ENCODE peak calls at places on chromosomes 16 and 17, in eight cellular contexts. R is AG09309; P is CD8-positive, alpha-beta T cell; Q is AG04449; M is adrenal gland; S is astrocyte of the cerebellum; Z is fibroblast of villous mesenchyme; W is AG10803. X is an unnamed sample.

GRCh38 chr16:85528528-85529387 is 84.4 kb upstream of the GSE1 start:
- DNase-seq in S (no peak), P (no peak), Z (no peak), M (no peak), R (no peak), W (no peak), Q (no peak), X (peak; percentile 47)

GRCh38 chr17:4969551-4970231 is 2.1 kb upstream of the SPAG7 start:
- DNase-seq in P (no peak), R (no peak), Z (peak; percentile 49), Q (no peak), W (no peak), S (no peak), M (peak; percentile 60), X (no peak)

GRCh38 chr17:42120161-42121065 is 754 bp downstream of the KAT2A start:
- DNase-seq in W (no peak), S (no peak), Q (no peak), Z (no peak), M (no peak), P (no peak), R (no peak), X (peak; percentile 38)

GRCh38 chr17:59101178-59101577 is 5.5 kb downstream of the TRIM37 start:
- DNase-seq in W (no peak), S (no peak), R (no peak), M (no peak), Q (no peak), P (no peak), Z (no peak), X (no peak)

GRCh38 chr17:9240659-9241370 is 219.5 kb downstream of the NTN1 start:
- DNase-seq in W (peak; percentile 69), M (peak; percentile 69), P (no peak), Z (peak; percentile 66), S (no peak), Q (no peak), R (no peak), X (peak; percentile 45)

GRCh38 chr17:65530985-65531507 is 30.4 kb downstream of the AXIN2 start:
- DNase-seq in Z (peak; percentile 78), W (peak; percentile 72), Q (no peak), P (no peak), R (no peak), M (peak; percentile 80), S (no peak), X (no peak)

GRCh38 chr17:16933317-16934132 is 38.4 kb downstream of the TNFRSF13B start:
- DNase-seq in S (no peak), W (no peak), P (no peak), Z (no peak), M (peak; percentile 57), R (no peak), Q (no peak), X (no peak)

GRCh38 chr16:27427538-27427937 is 25.6 kb downstream of the IL21R start:
- DNase-seq in S (no peak), P (peak; percentile 10), M (no peak), Q (no peak), R (no peak), W (no peak), Z (no peak), X (no peak)

GRCh38 chr17:45228985-45229517 is 7.4 kb downstream of the FMNL1 start:
- DNase-seq in S (peak; percentile 38), W (peak; percentile 90), P (peak; percentile 92), Q (peak; percentile 54), Z (peak; percentile 98), M (peak; percentile 67), R (peak; percentile 76), X (no peak)

GRCh38 chr16:67699265-67699664 is 19.9 kb downstream of the GFOD2 start:
- DNase-seq in Q (no peak), R (no peak), W (no peak), S (no peak), Z (no peak), M (no peak), P (no peak), X (no peak)

GRCh38 chr16:11150190-11150589 is 105.8 kb downstream of the SOCS1 start:
- DNase-seq in Q (no peak), M (no peak), W (no peak), R (no peak), P (no peak), S (no peak), Z (no peak), X (no peak)

GRCh38 chr16:11151156-11151904 is 104.7 kb downstream of the SOCS1 start:
- DNase-seq in R (no peak), W (no peak), Z (no peak), M (no peak), Q (no peak), P (no peak), S (no peak), X (no peak)

GRCh38 chr16:11152677-11153321 is 103.2 kb downstream of the SOCS1 start:
- DNase-seq in S (no peak), Q (no peak), R (no peak), M (no peak), W (no peak), Z (no peak), P (no peak), X (no peak)

GRCh38 chr16:11149011-11149616 is 106.9 kb downstream of the SOCS1 start:
- DNase-seq in W (no peak), S (no peak), Z (peak; percentile 38), M (peak; percentile 89), P (no peak), R (no peak), Q (no peak), X (no peak)

GRCh38 chr16:11152205-11152604 is 103.8 kb downstream of the SOCS1 start:
- DNase-seq in R (no peak), Z (no peak), P (no peak), M (no peak), Q (no peak), W (no peak), S (no peak), X (no peak)
- TF ChIP-seq CTCF in R (no peak), Z (no peak), P (no peak), M (no peak), Q (no peak), W (no peak), S (no peak), X (no peak)

GRCh38 chr17:20008242-20009051 is 712 bp upstream of the SPECC1 start:
- DNase-seq in S (no peak), M (no peak), P (no peak), Q (no peak), R (no peak), Z (no peak), W (no peak), X (peak; percentile 11)

GRCh38 chr17:20010099-20010863 is 1.1 kb downstream of the SPECC1 start:
- DNase-seq in W (peak; percentile 66), Z (peak; percentile 68), S (peak; percentile 51), P (no peak), R (peak; percentile 43), M (peak; percentile 56), Q (peak; percentile 21), X (peak; percentile 29)

GRCh38 chr17:20009052-20009301 is 182 bp upstream of the SPECC1 start:
- DNase-seq in S (no peak), M (peak; percentile 59), P (no peak), W (no peak), R (no peak), Q (no peak), Z (no peak), X (no peak)

GRCh38 chr17:20010886-20011402 is 1.8 kb downstream of the SPECC1 start:
- DNase-seq in R (no peak), W (no peak), M (no peak), P (no peak), Q (no peak), Z (no peak), S (no peak), X (no peak)

GRCh38 chr17:20009302-20010098 is at the start of gene SPECC1:
- DNase-seq in P (peak; percentile 69), S (peak; percentile 6), Q (no peak), W (peak; percentile 38), Z (peak; percentile 41), M (no peak), R (no peak), X (peak; percentile 96)
- TF ChIP-seq CTCF in P (peak; percentile 92), S (no peak), Q (peak; percentile 83), W (peak; percentile 47), Z (no peak), M (peak; percentile 92), R (peak; percentile 61), X (peak; percentile 60)

GRCh38 chr17:36657390-36657762 is 56.0 kb downstream of the MRM1 start:
- DNase-seq in R (no peak), P (no peak), W (no peak), S (no peak), Q (no peak), M (no peak), Z (no peak), X (no peak)

GRCh38 chr17:36661047-36661666 is 59.8 kb downstream of the MRM1 start:
- DNase-seq in Q (no peak), M (no peak), S (no peak), Z (no peak), W (no peak), R (no peak), P (no peak), X (no peak)

GRCh38 chr17:36661688-36662087 is 60.3 kb downstream of the MRM1 start:
- DNase-seq in M (no peak), R (no peak), Z (no peak), W (no peak), Q (no peak), P (no peak), S (no peak), X (no peak)

GRCh38 chr17:36653374-36653773 is 52.0 kb downstream of the MRM1 start:
- DNase-seq in S (no peak), Z (no peak), P (no peak), Q (no peak), R (no peak), M (no peak), W (no peak), X (no peak)

DNA sequence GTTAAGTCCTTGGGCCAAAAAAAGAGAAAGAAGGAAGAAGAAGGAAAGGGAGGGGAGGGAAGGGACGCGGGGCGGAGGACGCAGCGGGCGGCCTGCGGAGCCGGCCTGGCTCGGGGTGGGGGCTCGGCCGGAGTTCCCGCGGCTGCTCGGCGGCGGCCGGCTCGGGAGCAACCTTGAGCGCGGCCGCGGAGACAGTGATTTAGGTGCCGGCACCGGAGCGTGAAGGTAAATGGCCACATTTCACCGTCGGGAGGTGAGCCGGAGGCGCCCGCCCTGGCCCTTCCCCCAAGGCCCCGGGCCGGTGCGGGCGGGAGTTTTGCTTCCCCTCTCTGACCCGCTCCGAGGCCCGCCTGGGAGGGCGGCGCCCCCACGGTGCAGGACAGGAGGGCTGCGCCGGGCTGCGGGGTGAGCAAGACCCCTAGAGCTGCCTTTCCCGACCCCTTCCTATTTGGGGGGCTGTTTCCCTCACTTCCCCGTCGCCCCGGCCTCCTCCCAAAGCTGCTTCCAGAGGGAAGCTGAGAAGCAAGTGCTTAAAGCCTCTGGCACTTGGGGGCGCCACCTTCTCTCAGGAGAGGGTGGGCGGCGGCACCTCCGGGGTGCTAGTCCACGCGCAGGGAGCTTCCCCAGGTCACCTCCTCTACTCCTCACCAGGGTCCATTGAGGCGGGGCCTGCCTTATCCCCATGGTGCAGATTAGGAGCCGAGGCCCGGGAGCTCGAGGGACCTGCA is 56.5 kb downstream of the MRM1 start:
- DNase-seq in M (no peak), Q (no peak), R (no peak), S (no peak), W (no peak), P (no peak), Z (peak; percentile 8), X (peak; percentile 26)
- TF ChIP-seq CTCF in M (no peak), Q (peak; percentile 13), R (peak; percentile 2), S (peak; percentile 27), W (no peak), P (no peak), Z (peak; percentile 28), X (no peak)

GRCh38 chr16:47323241-47323640 is 137.6 kb downstream of the ITFG1 start:
- DNase-seq in R (no peak), P (no peak), S (no peak), Z (no peak), Q (no peak), M (no peak), W (no peak), X (no peak)
- TF ChIP-seq CTCF in R (no peak), P (no peak), S (peak; percentile 15), Z (peak; percentile 9), Q (no peak), M (no peak), W (no peak), X (no peak)

X was measured in endothelial cell.